ENCODE peak calls at places on chromosomes 11 and 22, in ten cellular contexts. H is HEK293T; G is AG08395; N is naive thymus-derived CD8-positive, alpha-beta T cell; I is AG04450; F is hippocampal formation; Z is stimulated activated CD8-positive, alpha-beta memory T cell treated with anti-CD3 and anti-CD28 coated beads, Interleukin-4, amount 100 ng/mL, for 1 hour; E is neural crest cell; P is caudate nucleus; D is transverse colon. L is an unnamed sample.
A peak's percentile ranks its signal among the peaks of the same experiment; 100 is the strongest.

GRCh38 chr11:35298369-35298768 is 121.0 kb downstream of the SLC1A2 start:
- DNase-seq in H (no peak), G (no peak), N (no peak), I (no peak), F (no peak), Z (no peak), E (no peak), P (no peak), D (no peak), L (no peak)

GRCh38 chr22:37817705-37818311 is 5.4 kb upstream of the GALR3 start:
- DNase-seq in H (peak; percentile 96), G (peak; percentile 93), N (peak; percentile 59), I (no peak), F (peak; percentile 80), Z (peak; percentile 71), E (peak; percentile 96), P (peak; percentile 54), D (peak; percentile 90), L (peak; percentile 85)

GRCh38 chr11:118820412-118821357 is 29.7 kb upstream of the DDX6 start:
- DNase-seq in H (no peak), G (no peak), N (no peak), I (no peak), F (peak; percentile 53), Z (no peak), E (no peak), P (peak; percentile 23), D (peak; percentile 94), L (no peak)

GRCh38 chr22:17143826-17144225 is 15.3 kb downstream of the HDHD5 start:
- DNase-seq in H (no peak), G (no peak), N (no peak), I (no peak), F (no peak), Z (no peak), E (no peak), P (no peak), D (no peak), L (no peak)

GRCh38 chr11:96072592-96072991 is 148.7 kb upstream of the MTMR2 start:
- DNase-seq in H (no peak), G (no peak), N (no peak), I (no peak), F (no peak), Z (no peak), E (no peak), P (no peak), D (no peak), L (no peak)

GRCh38 chr11:131511794-131512193 is 141.4 kb downstream of the NTM start:
- DNase-seq in H (peak; percentile 26), G (no peak), N (no peak), I (no peak), F (no peak), Z (no peak), E (peak; percentile 23), P (no peak), D (peak; percentile 42), L (no peak)

GRCh38 chr11:11555228-11555627 is 66.6 kb downstream of the GALNT18 start:
- DNase-seq in H (no peak), G (no peak), N (no peak), I (no peak), F (no peak), Z (no peak), E (no peak), P (no peak), D (no peak), L (no peak)

GRCh38 chr11:66864924-66865697 is 8.2 kb downstream of the LRFN4 start:
- DNase-seq in H (no peak), G (no peak), N (no peak), I (no peak), F (no peak), Z (no peak), E (no peak), P (no peak), D (no peak), L (no peak)

GRCh38 chr11:112219476-112220232 is 6.6 kb upstream of the PTS start:
- DNase-seq in H (peak; percentile 70), G (peak; percentile 74), N (peak; percentile 20), I (peak; percentile 52), F (peak; percentile 16), Z (no peak), E (peak; percentile 36), P (peak; percentile 5), D (peak; percentile 20), L (peak; percentile 74)

GRCh38 chr11:71112454-71112853 is 139.9 kb downstream of the SHANK2 start:
- DNase-seq in H (no peak), G (no peak), N (no peak), I (no peak), F (no peak), Z (no peak), E (no peak), P (no peak), D (no peak), L (no peak)

GRCh38 chr22:46068908-46069481 is 81.3 kb upstream of the PPARA start:
- DNase-seq in H (no peak), G (peak; percentile 73), N (no peak), I (no peak), F (no peak), Z (no peak), E (no peak), P (no peak), D (peak; percentile 36), L (peak; percentile 28)

GRCh38 chr11:70490208-70490607 is 91.9 kb downstream of the CTTN start:
- DNase-seq in H (no peak), G (no peak), N (no peak), I (no peak), F (no peak), Z (no peak), E (no peak), P (no peak), D (no peak), L (no peak)

GRCh38 chr22:17264321-17265052 is 45.3 kb upstream of the ADA2 start:
- DNase-seq in H (no peak), G (no peak), N (no peak), I (no peak), F (no peak), Z (no peak), E (peak; percentile 13), P (no peak), D (no peak), L (no peak)

GRCh38 chr22:38412435-38413084 is 42.4 kb downstream of the KCNJ4 start:
- DNase-seq in H (peak; percentile 94), G (peak; percentile 39), N (no peak), I (no peak), F (no peak), Z (no peak), E (no peak), P (no peak), D (no peak), L (peak; percentile 22)

GRCh38 chr11:12524865-12525264 is 147.5 kb downstream of the PARVA start:
- DNase-seq in H (no peak), G (no peak), N (no peak), I (no peak), F (no peak), Z (no peak), E (no peak), P (no peak), D (no peak), L (no peak)

GRCh38 chr11:108483163-108483562 is 15.0 kb downstream of the POGLUT3 start:
- DNase-seq in H (no peak), G (no peak), N (no peak), I (no peak), F (no peak), Z (no peak), E (no peak), P (no peak), D (no peak), L (no peak)

GRCh38 chr11:121367434-121367833 is 74.9 kb downstream of the SC5D start:
- DNase-seq in H (no peak), G (no peak), N (no peak), I (no peak), F (no peak), Z (no peak), E (no peak), P (no peak), D (no peak), L (peak; percentile 58)

GRCh38 chr11:67401495-67402191 is at the start of gene PPP1CA:
- DNase-seq in H (peak; percentile 99), G (peak; percentile 99), N (peak; percentile 85), I (peak; percentile 65), F (peak; percentile 90), Z (peak; percentile 79), E (peak; percentile 83), P (peak; percentile 88), D (peak; percentile 93), L (peak; percentile 91)

GRCh38 chr11:75485742-75486141 is 40.0 kb downstream of the GDPD5 start:
- DNase-seq in H (no peak), G (no peak), N (no peak), I (no peak), F (no peak), Z (no peak), E (no peak), P (no peak), D (no peak), L (no peak)

GRCh38 chr11:131246589-131247164 is 123.7 kb upstream of the NTM start:
- DNase-seq in H (peak; percentile 49), G (no peak), N (no peak), I (no peak), F (peak; percentile 69), Z (no peak), E (peak; percentile 49), P (peak; percentile 47), D (peak; percentile 50), L (no peak)

GRCh38 chr11:10076458-10077141 is 217.4 kb downstream of the SBF2 start:
- DNase-seq in H (peak; percentile 42), G (peak; percentile 10), N (no peak), I (no peak), F (no peak), Z (no peak), E (peak; percentile 4), P (no peak), D (peak; percentile 25), L (no peak)

GRCh38 chr22:39179401-39179827 is 26.9 kb upstream of the CBX7 start:
- DNase-seq in H (peak; percentile 7), G (no peak), N (no peak), I (no peak), F (no peak), Z (no peak), E (no peak), P (no peak), D (no peak), L (no peak)

GRCh38 chr11:57501951-57502350 is 13.6 kb downstream of the SLC43A1 start:
- DNase-seq in H (no peak), G (no peak), N (no peak), I (no peak), F (no peak), Z (no peak), E (no peak), P (no peak), D (no peak), L (no peak)

GRCh38 chr11:66288138-66288865 is 641 bp downstream of the YIF1A start:
- DNase-seq in H (no peak), G (no peak), N (no peak), I (no peak), F (no peak), Z (no peak), E (no peak), P (no peak), D (peak; percentile 59), L (no peak)

GRCh38 chr22:25903294-25903693 is 161.3 kb downstream of the MYO18B start:
- DNase-seq in H (peak; percentile 61), G (no peak), N (no peak), I (no peak), F (no peak), Z (no peak), E (peak; percentile 15), P (no peak), D (no peak), L (no peak)

GRCh38 chr22:43152355-43153071 is 1.2 kb downstream of the TSPO start:
- DNase-seq in H (no peak), G (peak; percentile 71), N (peak; percentile 51), I (no peak), F (peak; percentile 69), Z (peak; percentile 26), E (no peak), P (no peak), D (peak; percentile 88), L (peak; percentile 64)

GRCh38 chr22:50531546-50532352 is 1.9 kb upstream of the TYMP start:
- DNase-seq in H (no peak), G (peak; percentile 81), N (no peak), I (no peak), F (no peak), Z (no peak), E (peak; percentile 35), P (no peak), D (peak; percentile 84), L (no peak)

GRCh38 chr11:119057000-119057769 is at the start of gene HYOU1:
- DNase-seq in H (peak; percentile 96), G (peak; percentile 98), N (peak; percentile 98), I (peak; percentile 86), F (peak; percentile 96), Z (peak; percentile 98), E (peak; percentile 98), P (peak; percentile 97), D (peak; percentile 99), L (peak; percentile 98)

L was measured in naive thymus-derived CD4-positive, alpha-beta T cell.